ENCODE peak calls at places on chromosomes 4 and X, in seven cellular contexts. One of them, this sample, is unnamed.

GRCh38 chr4:122700178-122700725 is 32.3 kb upstream of the BBS12 start:
- DNase-seq in heart left ventricle: peak; percentile 70
- DNase-seq in esophagus squamous epithelium: no peak
- DNase-seq in cardiac muscle cell: peak; percentile 30
- DNase-seq in lung: no peak
- DNase-seq in left ventricle myocardium inferior: peak; percentile 77
- DNase-seq in thoracic aorta: no peak
- DNase-seq in this sample: no peak

GRCh38 chr4:186844059-186844681 is 120.5 kb upstream of the FAT1 start:
- DNase-seq in left ventricle myocardium inferior: peak; percentile 19
- DNase-seq in esophagus squamous epithelium: no peak
- DNase-seq in heart left ventricle: no peak
- DNase-seq in cardiac muscle cell: no peak
- DNase-seq in thoracic aorta: no peak
- DNase-seq in lung: no peak
- DNase-seq in this sample: peak; percentile 76

GRCh38 chr4:7397206-7398103 is 37.3 kb downstream of the PSAPL1 start:
- DNase-seq in heart left ventricle: peak; percentile 6
- DNase-seq in lung: no peak
- DNase-seq in esophagus squamous epithelium: no peak
- DNase-seq in thoracic aorta: no peak
- DNase-seq in cardiac muscle cell: no peak
- DNase-seq in left ventricle myocardium inferior: no peak
- DNase-seq in this sample: peak; percentile 7

GRCh38 chr4:109826719-109827118 is 1.1 kb upstream of the RRH start:
- DNase-seq in left ventricle myocardium inferior: no peak
- DNase-seq in thoracic aorta: no peak
- DNase-seq in cardiac muscle cell: peak; percentile 15
- DNase-seq in lung: no peak
- DNase-seq in heart left ventricle: no peak
- DNase-seq in esophagus squamous epithelium: no peak
- DNase-seq in this sample: no peak

GRCh38 chr4:109701566-109702399 is 1.5 kb downstream of the CASP6 start:
- DNase-seq in esophagus squamous epithelium: no peak
- DNase-seq in thoracic aorta: no peak
- DNase-seq in left ventricle myocardium inferior: no peak
- DNase-seq in cardiac muscle cell: no peak
- DNase-seq in lung: no peak
- DNase-seq in heart left ventricle: no peak
- DNase-seq in this sample: no peak

GRCh38 chrX:39854772-39855747 is 242.7 kb downstream of the BCOR start:
- DNase-seq in lung: no peak
- DNase-seq in esophagus squamous epithelium: no peak
- DNase-seq in left ventricle myocardium inferior: no peak
- DNase-seq in thoracic aorta: no peak
- DNase-seq in cardiac muscle cell: no peak
- DNase-seq in heart left ventricle: no peak
- DNase-seq in this sample: peak; percentile 6

GRCh38 chrX:141960573-141960972 is 56.9 kb downstream of the MAGEC1 start:
- DNase-seq in lung: no peak
- DNase-seq in thoracic aorta: no peak
- DNase-seq in heart left ventricle: no peak
- DNase-seq in esophagus squamous epithelium: no peak
- DNase-seq in cardiac muscle cell: no peak
- DNase-seq in left ventricle myocardium inferior: no peak
- DNase-seq in this sample: no peak

GRCh38 chrX:14497184-14497666 is 32.1 kb upstream of the GLRA2 start:
- DNase-seq in heart left ventricle: no peak
- DNase-seq in thoracic aorta: no peak
- DNase-seq in left ventricle myocardium inferior: no peak
- DNase-seq in lung: no peak
- DNase-seq in esophagus squamous epithelium: no peak
- DNase-seq in cardiac muscle cell: no peak
- DNase-seq in this sample: no peak

GRCh38 chr4:6472008-6472386 is 417 bp downstream of the PPP2R2C start:
- DNase-seq in left ventricle myocardium inferior: no peak
- DNase-seq in heart left ventricle: no peak
- DNase-seq in lung: no peak
- DNase-seq in cardiac muscle cell: peak; percentile 21
- DNase-seq in thoracic aorta: no peak
- DNase-seq in esophagus squamous epithelium: no peak
- DNase-seq in this sample: no peak

GRCh38 chr4:8029689-8030088 is 90.0 kb upstream of the AFAP1 start:
- DNase-seq in heart left ventricle: no peak
- DNase-seq in thoracic aorta: no peak
- DNase-seq in cardiac muscle cell: no peak
- DNase-seq in lung: no peak
- DNase-seq in esophagus squamous epithelium: no peak
- DNase-seq in left ventricle myocardium inferior: no peak
- DNase-seq in this sample: no peak

GRCh38 chr4:173167793-173168395 is 717 bp upstream of the GALNT7 start:
- DNase-seq in lung: peak; percentile 38
- DNase-seq in left ventricle myocardium inferior: no peak
- DNase-seq in esophagus squamous epithelium: no peak
- DNase-seq in cardiac muscle cell: peak; percentile 48
- DNase-seq in heart left ventricle: peak; percentile 30
- DNase-seq in thoracic aorta: no peak
- DNase-seq in this sample: no peak

GRCh38 chrX:150298841-150299551 is 64.1 kb upstream of the MAMLD1 start:
- DNase-seq in lung: no peak
- DNase-seq in esophagus squamous epithelium: no peak
- DNase-seq in thoracic aorta: no peak
- DNase-seq in cardiac muscle cell: no peak
- DNase-seq in heart left ventricle: no peak
- DNase-seq in left ventricle myocardium inferior: no peak
- DNase-seq in this sample: no peak

GRCh38 chr4:109177411-109177810 is 125.0 kb downstream of the COL25A1 start:
- DNase-seq in lung: no peak
- DNase-seq in cardiac muscle cell: no peak
- DNase-seq in thoracic aorta: no peak
- DNase-seq in left ventricle myocardium inferior: no peak
- DNase-seq in heart left ventricle: no peak
- DNase-seq in esophagus squamous epithelium: no peak
- DNase-seq in this sample: no peak

GRCh38 chr4:25536577-25537325 is 118.9 kb upstream of the SLC34A2 start:
- DNase-seq in cardiac muscle cell: no peak
- DNase-seq in thoracic aorta: no peak
- DNase-seq in lung: no peak
- DNase-seq in esophagus squamous epithelium: no peak
- DNase-seq in left ventricle myocardium inferior: no peak
- DNase-seq in heart left ventricle: no peak
- DNase-seq in this sample: no peak

GRCh38 chrX:2707334-2707760 is 16.3 kb downstream of the CD99 start:
- DNase-seq in lung: peak; percentile 55
- DNase-seq in heart left ventricle: peak; percentile 58
- DNase-seq in left ventricle myocardium inferior: peak; percentile 42
- DNase-seq in cardiac muscle cell: no peak
- DNase-seq in esophagus squamous epithelium: no peak
- DNase-seq in thoracic aorta: peak; percentile 33
- DNase-seq in this sample: peak; percentile 94

GRCh38 chrX:15244421-15244820 is 25.5 kb downstream of the ASB9 start:
- DNase-seq in left ventricle myocardium inferior: no peak
- DNase-seq in esophagus squamous epithelium: no peak
- DNase-seq in lung: no peak
- DNase-seq in thoracic aorta: no peak
- DNase-seq in heart left ventricle: no peak
- DNase-seq in cardiac muscle cell: no peak
- DNase-seq in this sample: no peak

GRCh38 chrX:22165732-22166457 is 106.8 kb upstream of the CBLL2 start:
- DNase-seq in left ventricle myocardium inferior: no peak
- DNase-seq in lung: no peak
- DNase-seq in heart left ventricle: no peak
- DNase-seq in thoracic aorta: no peak
- DNase-seq in cardiac muscle cell: no peak
- DNase-seq in esophagus squamous epithelium: no peak
- DNase-seq in this sample: no peak

GRCh38 chrX:36357855-36358254 is 438.3 kb downstream of the CFAP47 start:
- DNase-seq in left ventricle myocardium inferior: no peak
- DNase-seq in heart left ventricle: no peak
- DNase-seq in thoracic aorta: no peak
- DNase-seq in lung: no peak
- DNase-seq in cardiac muscle cell: peak; percentile 10
- DNase-seq in esophagus squamous epithelium: no peak
- DNase-seq in this sample: no peak

GRCh38 chrX:103510031-103510430 is 9.3 kb downstream of the RAB40A start:
- DNase-seq in esophagus squamous epithelium: no peak
- DNase-seq in cardiac muscle cell: no peak
- DNase-seq in left ventricle myocardium inferior: no peak
- DNase-seq in lung: no peak
- DNase-seq in heart left ventricle: no peak
- DNase-seq in thoracic aorta: no peak
- DNase-seq in this sample: no peak

DNA sequence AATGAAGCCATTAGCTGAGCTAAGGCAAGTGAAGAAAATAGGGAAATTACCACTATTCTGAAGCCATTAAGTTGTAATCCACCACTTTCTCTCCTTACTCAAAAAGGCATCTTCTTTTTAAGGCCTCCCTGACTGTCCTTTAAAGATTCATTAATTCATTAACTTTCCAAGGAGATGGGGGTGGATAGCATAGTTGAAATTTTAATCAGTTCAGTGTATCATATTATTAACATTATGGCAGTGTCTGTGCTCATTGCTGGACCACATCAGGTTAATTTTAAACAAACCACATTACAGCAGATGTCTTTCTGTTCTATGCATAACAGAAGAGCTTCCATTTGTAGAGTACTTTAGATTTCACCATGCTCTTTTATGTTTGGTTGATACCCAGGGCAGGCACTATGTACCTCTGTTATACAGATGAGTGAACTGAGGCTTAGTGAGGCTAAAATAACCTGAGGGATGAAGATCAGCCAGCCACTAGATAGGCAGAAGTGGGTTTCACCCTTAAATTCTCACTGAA is 41.1 kb downstream of the AFF2 start:
- DNase-seq in lung: no peak
- DNase-seq in cardiac muscle cell: no peak
- DNase-seq in heart left ventricle: no peak
- DNase-seq in esophagus squamous epithelium: no peak
- DNase-seq in left ventricle myocardium inferior: no peak
- DNase-seq in thoracic aorta: no peak
- DNase-seq in this sample: no peak
- H3K4me1 ChIP-seq in lung: peaks cover 2% of the 10 kb centered on the region
- H3K4me1 ChIP-seq in cardiac muscle cell: no peaks in the 10 kb centered on the region
- H3K4me1 ChIP-seq in heart left ventricle: no peaks in the 10 kb centered on the region
- H3K4me1 ChIP-seq in esophagus squamous epithelium: no peaks in the 10 kb centered on the region
- H3K4me1 ChIP-seq in left ventricle myocardium inferior: no peaks in the 10 kb centered on the region
- H3K4me1 ChIP-seq in thoracic aorta: no peaks in the 10 kb centered on the region
- H3K4me1 ChIP-seq in this sample: peaks cover 7% of the 10 kb centered on the region

GRCh38 chr4:70705856-70706461 is 15.8 kb upstream of the RUFY3 start:
- DNase-seq in left ventricle myocardium inferior: no peak
- DNase-seq in lung: no peak
- DNase-seq in esophagus squamous epithelium: no peak
- DNase-seq in thoracic aorta: no peak
- DNase-seq in heart left ventricle: no peak
- DNase-seq in cardiac muscle cell: no peak
- DNase-seq in this sample: no peak

GRCh38 chr4:70705146-70705855 is 16.5 kb upstream of the RUFY3 start:
- DNase-seq in heart left ventricle: peak; percentile 81
- DNase-seq in left ventricle myocardium inferior: peak; percentile 77
- DNase-seq in lung: peak; percentile 77
- DNase-seq in esophagus squamous epithelium: no peak
- DNase-seq in thoracic aorta: peak; percentile 38
- DNase-seq in cardiac muscle cell: peak; percentile 86
- DNase-seq in this sample: peak; percentile 73

GRCh38 chr4:70703695-70704332 is 15.5 kb downstream of the UTP3 start:
- DNase-seq in left ventricle myocardium inferior: no peak
- DNase-seq in heart left ventricle: no peak
- DNase-seq in thoracic aorta: no peak
- DNase-seq in esophagus squamous epithelium: no peak
- DNase-seq in lung: no peak
- DNase-seq in cardiac muscle cell: no peak
- DNase-seq in this sample: no peak

GRCh38 chr4:70704333-70705145 is 16.2 kb downstream of the UTP3 start:
- DNase-seq in left ventricle myocardium inferior: peak; percentile 86
- DNase-seq in cardiac muscle cell: peak; percentile 91
- DNase-seq in thoracic aorta: no peak
- DNase-seq in lung: peak; percentile 85
- DNase-seq in esophagus squamous epithelium: peak; percentile 14
- DNase-seq in heart left ventricle: peak; percentile 90
- DNase-seq in this sample: peak; percentile 74

GRCh38 chr4:70706516-70706915 is 15.2 kb upstream of the RUFY3 start:
- DNase-seq in lung: no peak
- DNase-seq in left ventricle myocardium inferior: no peak
- DNase-seq in cardiac muscle cell: no peak
- DNase-seq in thoracic aorta: no peak
- DNase-seq in heart left ventricle: no peak
- DNase-seq in esophagus squamous epithelium: no peak
- DNase-seq in this sample: peak; percentile 18
- H3K27ac ChIP-seq in lung: peak overlapping the region; percentile 98
- H3K27ac ChIP-seq in left ventricle myocardium inferior: peak overlapping the region; percentile 98
- H3K27ac ChIP-seq in cardiac muscle cell: peak overlapping the region; percentile 93
- H3K27ac ChIP-seq in thoracic aorta: peak overlapping the region; percentile 94
- H3K27ac ChIP-seq in heart left ventricle: no peak overlapping the region
- H3K27ac ChIP-seq in esophagus squamous epithelium: peak overlapping the region; percentile 98
- H3K27ac ChIP-seq in this sample: no peak overlapping the region

DNA sequence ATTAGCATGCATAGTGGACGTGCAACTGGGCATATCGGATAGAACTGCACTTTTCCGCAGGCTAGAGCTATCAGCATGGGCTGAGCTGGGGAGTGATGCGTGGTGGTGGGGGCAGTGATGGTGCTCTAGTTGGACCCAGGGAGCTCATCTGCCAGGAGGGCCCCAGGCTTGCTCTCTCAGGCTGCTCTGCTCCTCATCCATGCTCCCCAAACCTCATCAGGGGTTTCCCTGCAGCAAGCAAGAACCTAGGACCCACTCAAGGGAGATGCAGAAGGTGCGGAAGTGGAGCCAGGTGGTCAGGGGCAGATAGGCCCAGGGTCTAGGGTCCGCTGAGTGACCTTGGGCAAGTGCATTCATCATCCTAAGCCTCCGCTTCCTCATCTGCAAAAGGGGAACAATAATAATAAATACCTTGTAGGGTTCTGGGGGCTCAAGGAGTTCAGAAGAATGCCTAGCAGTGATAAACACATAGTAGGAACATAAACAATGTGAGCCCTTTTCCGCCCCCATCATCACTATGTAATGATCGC is 147.0 kb upstream of the PJA1 start:
- DNase-seq in left ventricle myocardium inferior: no peak
- DNase-seq in thoracic aorta: no peak
- DNase-seq in esophagus squamous epithelium: no peak
- DNase-seq in heart left ventricle: no peak
- DNase-seq in lung: no peak
- DNase-seq in cardiac muscle cell: no peak
- DNase-seq in this sample: no peak
- H3K9me3 ChIP-seq in left ventricle myocardium inferior: no peaks in the 10 kb centered on the region
- H3K9me3 ChIP-seq in thoracic aorta: no peaks in the 10 kb centered on the region
- H3K9me3 ChIP-seq in esophagus squamous epithelium: no peaks in the 10 kb centered on the region
- H3K9me3 ChIP-seq in heart left ventricle: no peaks in the 10 kb centered on the region
- H3K9me3 ChIP-seq in lung: no peaks in the 10 kb centered on the region
- H3K9me3 ChIP-seq in cardiac muscle cell: no peaks in the 10 kb centered on the region
- H3K9me3 ChIP-seq in this sample: no peaks in the 10 kb centered on the region

DNA sequence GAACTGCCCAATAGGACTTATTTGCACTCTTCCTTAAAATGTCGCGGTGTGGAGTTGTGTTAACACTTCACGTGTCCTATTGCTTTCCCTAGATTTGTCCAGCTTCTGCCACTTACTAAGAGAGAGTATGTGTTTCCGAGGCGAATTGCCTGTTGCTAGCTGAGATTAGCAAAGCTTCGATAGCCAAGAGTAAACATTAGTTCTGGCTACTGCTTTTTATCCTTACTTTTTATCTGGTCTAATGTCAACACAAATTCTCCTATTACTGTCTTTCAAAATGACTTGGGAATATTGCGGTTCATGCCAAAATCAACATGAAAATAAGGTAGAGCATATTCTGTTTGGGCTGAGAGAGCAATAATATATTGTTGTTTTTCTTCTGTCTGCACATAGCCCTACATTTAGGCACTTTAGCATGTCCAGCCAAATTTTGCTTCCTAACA is 90.4 kb upstream of the VEGFC start:
- DNase-seq in left ventricle myocardium inferior: no peak
- DNase-seq in cardiac muscle cell: no peak
- DNase-seq in thoracic aorta: no peak
- DNase-seq in heart left ventricle: no peak
- DNase-seq in esophagus squamous epithelium: no peak
- DNase-seq in lung: no peak
- DNase-seq in this sample: no peak
- H3K4me1 ChIP-seq in left ventricle myocardium inferior: no peaks in the 10 kb centered on the region
- H3K4me1 ChIP-seq in cardiac muscle cell: no peaks in the 10 kb centered on the region
- H3K4me1 ChIP-seq in thoracic aorta: no peaks in the 10 kb centered on the region
- H3K4me1 ChIP-seq in heart left ventricle: no peaks in the 10 kb centered on the region
- H3K4me1 ChIP-seq in esophagus squamous epithelium: no peaks in the 10 kb centered on the region
- H3K4me1 ChIP-seq in lung: no peaks in the 10 kb centered on the region
- H3K4me1 ChIP-seq in this sample: peaks cover 32% of the 10 kb centered on the region

This sample was measured in SJSA1.